ENCODE peak calls at places on chromosomes 16 and 17, in seven cellular contexts. C is HEK293T, J is HCT116, A is WTC11, W is GM12878, H is H1, B is HepG2. V is an unnamed sample.
A peak's percentile ranks its signal among the peaks of the same experiment; 100 is the strongest.

GRCh38 chr17:55377885-55378284 is 43.8 kb downstream of the MMD start:
- DNase-seq in C (no peak), J (no peak), A (no peak), W (no peak), H (no peak), B (no peak), V (no peak)

GRCh38 chr17:65400701-65401100 is 160.7 kb downstream of the AXIN2 start:
- DNase-seq in C (no peak), J (no peak), A (no peak), W (no peak), H (no peak), B (no peak), V (no peak)

GRCh38 chr17:40303706-40304450 is 5.1 kb upstream of the RARA start:
- DNase-seq in C (no peak), J (no peak), A (no peak), W (no peak), H (no peak), B (no peak), V (no peak)

GRCh38 chr16:86508028-86508946 is 2.0 kb upstream of the FOXF1 start:
- DNase-seq in C (no peak), J (no peak), A (no peak), W (no peak), H (no peak), B (no peak), V (no peak)

GRCh38 chr17:15998031-15998574 is 1.4 kb downstream of the ZSWIM7 start:
- DNase-seq in C (no peak), J (no peak), A (no peak), W (no peak), H (no peak), B (no peak), V (no peak)

GRCh38 chr16:66248096-66248495 is 118.4 kb upstream of the CDH5 start:
- DNase-seq in C (no peak), J (no peak), A (no peak), W (no peak), H (no peak), B (no peak), V (no peak)

GRCh38 chr17:14301761-14302401 is 1.0 kb downstream of the HS3ST3B1 start:
- DNase-seq in C (no peak), J (no peak), A (no peak), W (no peak), H (no peak), B (no peak), V (peak; percentile 37)

GRCh38 chr17:78970834-78971763 is 8.6 kb downstream of the LGALS3BP start:
- DNase-seq in C (peak; percentile 82), J (peak; percentile 65), A (peak; percentile 87), W (no peak), H (peak; percentile 41), B (peak; percentile 81), V (peak; percentile 86)

GRCh38 chr17:63425478-63425877 is 20.6 kb downstream of the CYB561 start:
- DNase-seq in C (peak; percentile 86), J (peak; percentile 78), A (peak; percentile 83), W (peak; percentile 39), H (no peak), B (peak; percentile 80), V (peak; percentile 76)

GRCh38 chr17:76940738-76941350 is 72.6 kb downstream of the MGAT5B start:
- DNase-seq in C (peak; percentile 40), J (no peak), A (peak; percentile 85), W (no peak), H (peak; percentile 39), B (peak; percentile 23), V (no peak)

GRCh38 chr17:82218349-82219075 is 5.9 kb upstream of the CCDC57 start:
- DNase-seq in C (no peak), J (no peak), A (no peak), W (no peak), H (no peak), B (no peak), V (no peak)

GRCh38 chr16:48014349-48015135 is 141.3 kb downstream of the ABCC12 start:
- DNase-seq in C (no peak), J (peak; percentile 63), A (no peak), W (no peak), H (no peak), B (peak; percentile 11), V (no peak)

GRCh38 chr16:70432800-70433455 is 6.0 kb downstream of the ST3GAL2 start:
- DNase-seq in C (no peak), J (no peak), A (no peak), W (no peak), H (no peak), B (no peak), V (no peak)

GRCh38 chr17:38748329-38749221 is at the start of gene PCGF2:
- DNase-seq in C (peak; percentile 70), J (peak; percentile 71), A (peak; percentile 96), W (no peak), H (peak; percentile 68), B (peak; percentile 89), V (peak; percentile 77)

GRCh38 chr16:9797306-9797705 is 384.9 kb downstream of the GRIN2A start:
- DNase-seq in C (no peak), J (no peak), A (no peak), W (no peak), H (no peak), B (peak; percentile 13), V (no peak)

GRCh38 chr16:86894925-86895324 is 316.6 kb downstream of the FOXL1 start:
- DNase-seq in C (no peak), J (no peak), A (no peak), W (no peak), H (no peak), B (no peak), V (no peak)

GRCh38 chr17:20127660-20128413 is 118.7 kb downstream of the SPECC1 start:
- DNase-seq in C (no peak), J (no peak), A (no peak), W (no peak), H (no peak), B (peak; percentile 20), V (no peak)

GRCh38 chr17:76498886-76499667 is 2.1 kb downstream of the RHBDF2 start:
- DNase-seq in C (no peak), J (no peak), A (no peak), W (peak; percentile 71), H (no peak), B (peak; percentile 95), V (no peak)

GRCh38 chr16:15799851-15800495 is 56.9 kb downstream of the MYH11 start:
- DNase-seq in C (no peak), J (no peak), A (no peak), W (no peak), H (no peak), B (no peak), V (no peak)

GRCh38 chr16:15792563-15792971 is 64.3 kb downstream of the MYH11 start:
- DNase-seq in C (no peak), J (no peak), A (no peak), W (no peak), H (no peak), B (no peak), V (no peak)

GRCh38 chr16:15796885-15797284 is 59.9 kb downstream of the MYH11 start:
- DNase-seq in C (no peak), J (no peak), A (no peak), W (no peak), H (no peak), B (no peak), V (no peak)

GRCh38 chr16:15798671-15799070 is 58.2 kb downstream of the MYH11 start:
- DNase-seq in C (no peak), J (no peak), A (no peak), W (no peak), H (no peak), B (no peak), V (no peak)

GRCh38 chr16:15795615-15796014 is 61.2 kb downstream of the MYH11 start:
- DNase-seq in C (no peak), J (no peak), A (no peak), W (no peak), H (no peak), B (no peak), V (no peak)
- TF ChIP-seq SP1 in C (no peak), J (no peak), A (no peak), W (no peak), H (no peak), B (no peak), V (no peak)

GRCh38 chr17:17060001-17060929 is 18.0 kb downstream of the MPRIP start:
- DNase-seq in C (no peak), J (no peak), A (peak; percentile 6), W (no peak), H (no peak), B (no peak), V (no peak)

GRCh38 chr17:17061516-17061915 is 19.3 kb downstream of the MPRIP start:
- DNase-seq in C (no peak), J (no peak), A (no peak), W (no peak), H (no peak), B (no peak), V (no peak)

GRCh38 chr17:17062356-17062755 is 20.1 kb downstream of the MPRIP start:
- DNase-seq in C (no peak), J (no peak), A (no peak), W (no peak), H (no peak), B (no peak), V (no peak)

GRCh38 chr17:17059301-17059890 is 17.1 kb downstream of the MPRIP start:
- DNase-seq in C (no peak), J (no peak), A (peak; percentile 5), W (no peak), H (no peak), B (no peak), V (no peak)

DNA sequence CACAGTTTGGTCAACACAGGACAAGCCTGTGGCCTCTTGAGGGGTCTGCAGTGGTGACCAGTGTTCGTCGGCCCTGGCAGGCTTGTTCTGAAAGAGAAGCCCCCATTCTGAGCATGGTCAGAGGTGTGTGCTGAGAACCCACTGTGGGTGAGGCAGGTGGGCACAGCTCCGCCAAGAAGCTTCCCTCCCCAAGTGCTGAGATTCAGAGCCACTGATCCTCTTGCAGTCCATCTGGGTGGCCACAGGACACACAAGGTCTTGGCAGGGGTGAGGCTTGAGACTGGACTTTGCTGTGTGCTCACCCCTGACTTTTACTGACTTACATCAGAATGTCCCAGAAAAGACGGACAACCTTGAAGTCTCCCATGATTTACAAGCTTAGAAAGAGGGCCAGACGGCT is 18.7 kb downstream of the MPRIP start:
- DNase-seq in C (no peak), J (no peak), A (no peak), W (no peak), H (no peak), B (no peak), V (no peak)
- TF ChIP-seq SP1 in C (no peak), J (no peak), A (no peak), W (no peak), H (no peak), B (no peak), V (no peak)

GRCh38 chr17:51563961-51564360 is 303.6 kb downstream of the UTP18 start:
- DNase-seq in C (no peak), J (no peak), A (no peak), W (no peak), H (no peak), B (no peak), V (no peak)
- TF ChIP-seq SP1 in C (no peak), J (no peak), A (no peak), W (no peak), H (no peak), B (no peak), V (no peak)

DNA sequence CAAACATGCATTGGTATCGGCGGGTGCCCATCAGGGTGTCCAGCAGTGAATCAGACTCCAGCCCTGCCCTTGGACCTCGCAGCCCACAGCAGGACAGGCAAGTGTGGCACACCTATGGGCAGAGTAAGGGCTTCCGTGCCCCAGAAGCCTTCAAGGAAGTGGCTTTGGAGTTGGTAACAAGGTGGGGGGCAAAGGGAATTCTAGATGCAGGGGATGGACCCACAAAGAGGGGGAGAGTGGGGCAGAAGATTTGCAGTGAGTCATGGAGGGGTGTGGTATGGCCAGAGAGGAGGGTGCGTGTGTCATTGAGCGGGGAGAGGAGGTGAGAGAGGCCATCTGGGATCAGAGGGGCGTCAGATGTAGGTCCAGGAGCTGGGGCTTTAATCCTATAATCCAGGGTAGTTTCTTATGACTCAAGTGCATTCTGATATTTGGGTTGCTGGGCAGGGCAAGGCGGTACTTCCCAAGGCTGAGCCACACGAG is 8.5 kb upstream of the SPNS2 start:
- DNase-seq in C (no peak), J (no peak), A (no peak), W (no peak), H (no peak), B (no peak), V (no peak)
- TF ChIP-seq SP1 in C (no peak), J (no peak), A (no peak), W (no peak), H (no peak), B (no peak), V (no peak)